ENCODE peak calls at places on chromosome 12, in four cellular contexts. G is left ventricle myocardium inferior, W is kidney epithelial cell, M is astrocyte of the spinal cord. F is an unnamed sample.
A peak's percentile ranks its signal among the peaks of the same experiment; 100 is the strongest.

GRCh38 chr12:62785941-62786559 is 148.9 kb downstream of the PPM1H start:
- DNase-seq in G (no peak), W (peak; percentile 95), M (peak; percentile 94), F (peak; percentile 81)

GRCh38 chr12:30923057-30923456 is 3.5 kb upstream of the TSPAN11 start:
- DNase-seq in G (no peak), W (no peak), M (no peak), F (no peak)

GRCh38 chr12:5439788-5440300 is 7.9 kb downstream of the NTF3 start:
- DNase-seq in G (no peak), W (no peak), M (no peak), F (no peak)

GRCh38 chr12:114936148-114937099 is 252.4 kb upstream of the TBX3 start:
- DNase-seq in G (no peak), W (peak; percentile 38), M (peak; percentile 65), F (no peak)

GRCh38 chr12:105946541-105946940 is 192.2 kb downstream of the NUAK1 start:
- DNase-seq in G (peak; percentile 60), W (no peak), M (peak; percentile 80), F (no peak)

GRCh38 chr12:131105736-131106356 is 152.1 kb downstream of the ADGRD1 start:
- DNase-seq in G (no peak), W (no peak), M (no peak), F (no peak)

GRCh38 chr12:61676520-61676919 is 583.7 kb upstream of the USP15 start:
- DNase-seq in G (no peak), W (no peak), M (no peak), F (no peak)

GRCh38 chr12:65998536-65999530 is 131.7 kb downstream of the LLPH start:
- DNase-seq in G (no peak), W (no peak), M (no peak), F (no peak)

GRCh38 chr12:115323223-115323905 is 639.4 kb upstream of the TBX3 start:
- DNase-seq in G (no peak), W (no peak), M (peak; percentile 52), F (peak; percentile 81)

GRCh38 chr12:113476093-113476986 is 4.7 kb upstream of the LHX5 start:
- DNase-seq in G (no peak), W (no peak), M (no peak), F (no peak)

GRCh38 chr12:69929125-69929524 is 104.1 kb downstream of the MYRFL start:
- DNase-seq in G (no peak), W (no peak), M (peak; percentile 64), F (no peak)

GRCh38 chr12:107448198-107448597 is 237.4 kb upstream of the PWP1 start:
- DNase-seq in G (no peak), W (no peak), M (no peak), F (no peak)

GRCh38 chr12:14238224-14238792 is 127.2 kb upstream of the ATF7IP start:
- DNase-seq in G (no peak), W (no peak), M (peak; percentile 57), F (no peak)

GRCh38 chr12:120961604-120962486 is 16.5 kb upstream of the HNF1A start:
- DNase-seq in G (peak; percentile 35), W (no peak), M (no peak), F (no peak)

GRCh38 chr12:80807640-80808288 is 91.1 kb downstream of the MYF5 start:
- DNase-seq in G (no peak), W (no peak), M (no peak), F (no peak)

GRCh38 chr12:18496156-18496555 is 234.8 kb downstream of the PIK3C2G start:
- DNase-seq in G (no peak), W (no peak), M (no peak), F (no peak)

GRCh38 chr12:119505001-119505400 is 88.6 kb upstream of the TMEM233 start:
- DNase-seq in G (no peak), W (no peak), M (peak; percentile 31), F (no peak)

GRCh38 chr12:32843528-32844095 is 53.0 kb downstream of the PKP2 start:
- DNase-seq in G (no peak), W (no peak), M (peak; percentile 19), F (no peak)

GRCh38 chr12:53174881-53175491 is 5.5 kb upstream of the ZNF740 start:
- DNase-seq in G (no peak), W (no peak), M (no peak), F (no peak)
- TF ChIP-seq CTCF in G (no peak), W (peak; percentile 25), M (peak; percentile 29), F (peak; percentile 16)

DNA sequence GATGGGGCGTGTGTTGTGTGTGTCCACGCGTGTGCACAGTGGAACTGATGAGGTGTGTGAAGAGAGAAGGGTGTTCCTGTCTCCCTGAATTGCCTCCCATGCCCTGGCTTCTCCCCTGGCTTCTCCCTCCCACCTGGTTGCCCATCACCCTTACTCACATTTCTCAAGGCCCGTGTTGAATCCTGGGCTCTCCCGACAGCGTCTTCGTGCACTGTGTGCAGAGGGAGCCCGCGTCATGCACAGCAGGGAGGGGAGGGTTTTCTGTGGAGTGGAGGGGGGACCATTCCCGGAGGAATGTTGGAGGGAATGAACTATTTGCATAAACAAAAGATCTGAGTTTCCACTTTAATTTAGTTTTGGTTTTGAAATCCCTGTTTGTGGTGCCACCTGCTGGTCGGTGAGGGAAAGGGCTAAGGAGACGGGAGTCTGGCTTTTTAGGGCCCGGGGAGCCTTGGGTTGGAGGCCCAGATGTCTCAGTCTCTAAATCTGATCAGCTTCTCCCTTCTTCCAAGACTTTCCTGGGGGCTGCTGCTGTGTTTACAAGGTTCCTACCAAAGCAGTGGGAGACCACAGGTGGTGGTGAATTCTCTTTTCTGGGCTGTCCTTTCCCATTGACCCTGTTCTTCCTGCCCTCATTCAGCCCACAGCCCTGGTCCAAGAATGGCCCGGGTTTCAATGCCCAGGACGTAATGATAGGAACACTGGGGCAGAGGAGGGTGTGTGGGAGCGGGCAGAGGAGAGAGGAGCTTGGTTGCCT is at the start of gene C1R:
- DNase-seq in G (peak; percentile 71), W (peak; percentile 18), M (peak; percentile 82), F (peak; percentile 55)
- H3K4me3 ChIP-seq in G (peak within 1 kb of the TSS; percentile 66), W (peak within 1 kb of the TSS; percentile 34), M (peak within 1 kb of the TSS; percentile 44), F (peak within 1 kb of the TSS; percentile 45)

DNA sequence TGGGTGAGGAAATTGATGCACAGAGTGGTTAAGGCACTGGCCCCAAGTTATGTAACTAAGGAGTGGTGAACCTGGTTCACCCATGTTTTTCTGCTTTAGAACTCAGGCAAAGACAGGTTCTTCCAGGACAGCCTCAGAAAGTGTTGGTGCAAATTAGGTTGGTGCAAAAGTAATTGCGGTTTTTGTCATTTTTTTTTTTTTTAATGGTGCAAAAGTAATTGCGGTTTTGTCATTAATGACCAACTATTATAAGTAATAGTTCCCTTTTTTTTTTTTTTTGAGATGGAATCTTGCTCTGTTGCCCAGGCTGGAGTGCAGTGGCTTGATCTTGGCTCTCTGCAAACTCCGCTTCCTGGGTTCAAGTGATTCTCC is 5.2 kb upstream of the SSH1 start:
- DNase-seq in G (no peak), W (no peak), M (no peak), F (no peak)
- TF ChIP-seq CTCF in G (no peak), W (no peak), M (no peak), F (no peak)

GRCh38 chr12:75481774-75482173 is 1.2 kb downstream of the GLIPR1 start:
- DNase-seq in G (no peak), W (no peak), M (peak; percentile 74), F (peak; percentile 36)

GRCh38 chr12:75480469-75480949 is at the start of gene GLIPR1:
- DNase-seq in G (peak; percentile 55), W (peak; percentile 97), M (peak; percentile 99), F (peak; percentile 89)

GRCh38 chr12:75481013-75481705 is 604 bp downstream of the GLIPR1 start:
- DNase-seq in G (no peak), W (no peak), M (peak; percentile 48), F (peak; percentile 24)

GRCh38 chr12:75482636-75483035 is 2.1 kb downstream of the GLIPR1 start:
- DNase-seq in G (no peak), W (no peak), M (no peak), F (no peak)

GRCh38 chr12:75483411-75483810 is 2.9 kb downstream of the GLIPR1 start:
- DNase-seq in G (no peak), W (no peak), M (no peak), F (no peak)
- H3K4me3 ChIP-seq in G (peak overlapping the region; percentile 60), W (no peak overlapping the region), M (peak overlapping the region; percentile 78), F (peak overlapping the region; percentile 20)